ENCODE peak calls at places on chromosomes 16 and 17, in ten cellular contexts. S is MCF 10A, L is iPS DF 19.7, Y is small intestine, U is NCI-H510A, K is Kasumi-1, Z is renal cortical epithelial cell, V is NT2/D1, Q is RWPE1, C is fibroblast of lung. T is an unnamed sample.
A peak's percentile ranks its signal among the peaks of the same experiment; 100 is the strongest.

GRCh38 chr16:51989637-51990230 is 557.2 kb downstream of the TOX3 start:
- DNase-seq in S (no peak), L (no peak), Y (no peak), U (no peak), K (no peak), Z (peak; percentile 13), V (no peak), Q (peak; percentile 11), C (no peak), T (no peak)

GRCh38 chr16:85632709-85633437 is 19.8 kb downstream of the GSE1 start:
- DNase-seq in S (no peak), L (no peak), Y (no peak), U (no peak), K (no peak), Z (no peak), V (no peak), Q (no peak), C (no peak), T (no peak)

GRCh38 chr16:59688006-59688405 is 953.9 kb upstream of the GOT2 start:
- DNase-seq in S (no peak), L (peak; percentile 2), Y (no peak), U (no peak), K (no peak), Z (no peak), V (peak; percentile 39), Q (no peak), C (no peak), T (no peak)

GRCh38 chr17:50627782-50628601 is 6.7 kb upstream of the ABCC3 start:
- DNase-seq in S (no peak), L (no peak), Y (peak; percentile 78), U (peak; percentile 83), K (no peak), Z (peak; percentile 50), V (no peak), Q (no peak), C (no peak), T (no peak)

GRCh38 chr17:42233994-42234393 is 39.7 kb upstream of the GHDC start:
- DNase-seq in S (no peak), L (no peak), Y (no peak), U (no peak), K (no peak), Z (no peak), V (no peak), Q (no peak), C (no peak), T (no peak)

GRCh38 chr16:1054660-1055556 is 17.6 kb upstream of the SSTR5 start:
- DNase-seq in S (peak; percentile 47), L (no peak), Y (peak; percentile 43), U (no peak), K (no peak), Z (peak; percentile 3), V (peak; percentile 30), Q (peak; percentile 50), C (peak; percentile 42), T (peak; percentile 57)

GRCh38 chr16:10332301-10332700 is 53.6 kb upstream of the ATF7IP2 start:
- DNase-seq in S (no peak), L (no peak), Y (no peak), U (no peak), K (no peak), Z (peak; percentile 35), V (peak; percentile 28), Q (no peak), C (no peak), T (no peak)

GRCh38 chr17:37025847-37026533 is 77.2 kb downstream of the AATF start:
- DNase-seq in S (no peak), L (no peak), Y (no peak), U (no peak), K (no peak), Z (no peak), V (no peak), Q (no peak), C (no peak), T (no peak)

GRCh38 chr16:4624827-4625616 is 396 bp downstream of the MGRN1 start:
- DNase-seq in S (peak; percentile 49), L (no peak), Y (peak; percentile 68), U (no peak), K (no peak), Z (peak; percentile 38), V (peak; percentile 78), Q (peak; percentile 66), C (peak; percentile 66), T (peak; percentile 19)

GRCh38 chr17:44438634-44439033 is 49.2 kb upstream of the ITGA2B start:
- DNase-seq in S (no peak), L (no peak), Y (peak; percentile 49), U (no peak), K (no peak), Z (no peak), V (no peak), Q (no peak), C (no peak), T (no peak)

GRCh38 chr17:30203471-30203981 is 32.0 kb downstream of the SLC6A4 start:
- DNase-seq in S (no peak), L (peak; percentile 38), Y (no peak), U (no peak), K (no peak), Z (no peak), V (no peak), Q (no peak), C (no peak), T (no peak)

GRCh38 chr17:79661292-79662041 is 50.6 kb upstream of the RBFOX3 start:
- DNase-seq in S (no peak), L (no peak), Y (no peak), U (no peak), K (no peak), Z (no peak), V (no peak), Q (no peak), C (no peak), T (no peak)

GRCh38 chr17:60361889-60362288 is 30.0 kb downstream of the USP32 start:
- DNase-seq in S (no peak), L (no peak), Y (no peak), U (no peak), K (no peak), Z (no peak), V (no peak), Q (no peak), C (no peak), T (no peak)

GRCh38 chr16:30958164-30959083 is 870 bp downstream of the SETD1A start:
- DNase-seq in S (peak; percentile 47), L (no peak), Y (peak; percentile 36), U (no peak), K (no peak), Z (peak; percentile 8), V (no peak), Q (peak; percentile 79), C (peak; percentile 59), T (peak; percentile 65)

GRCh38 chr16:22373662-22374310 is 633 bp downstream of the CDR2 start:
- DNase-seq in S (peak; percentile 47), L (no peak), Y (peak; percentile 36), U (no peak), K (no peak), Z (no peak), V (no peak), Q (no peak), C (no peak), T (no peak)

GRCh38 chr16:64240586-64240985 is 881.3 kb downstream of the CDH11 start:
- DNase-seq in S (no peak), L (no peak), Y (no peak), U (no peak), K (no peak), Z (peak; percentile 93), V (no peak), Q (no peak), C (no peak), T (no peak)

GRCh38 chr17:82931696-82932060 is 91.9 kb upstream of the ZNF750 start:
- DNase-seq in S (peak; percentile 75), L (no peak), Y (no peak), U (no peak), K (no peak), Z (no peak), V (no peak), Q (peak; percentile 20), C (peak; percentile 87), T (peak; percentile 59)

GRCh38 chr16:87384162-87384999 is 805 bp upstream of the FBXO31 start:
- DNase-seq in S (no peak), L (no peak), Y (peak; percentile 56), U (no peak), K (peak; percentile 61), Z (no peak), V (no peak), Q (peak; percentile 26), C (no peak), T (no peak)

GRCh38 chr16:52076332-52077115 is 470.4 kb downstream of the TOX3 start:
- DNase-seq in S (no peak), L (no peak), Y (no peak), U (no peak), K (no peak), Z (no peak), V (no peak), Q (no peak), C (no peak), T (no peak)

GRCh38 chr17:48559609-48560451 is 14.9 kb upstream of the HOXB2 start:
- DNase-seq in S (no peak), L (no peak), Y (no peak), U (no peak), K (no peak), Z (no peak), V (no peak), Q (no peak), C (peak; percentile 90), T (no peak)

T was measured in anterior cingulate cortex.